ENCODE peak calls at places on chromosomes 1 and 21, in seven cellular contexts. J, X, Q, G, T, U and W are unnamed samples.

GRCh38 chr1:15262003-15262377 is 15.0 kb downstream of the FHAD1 start:
- DNase-seq in J (no peak), X (no peak), Q (no peak), G (no peak), T (no peak), U (no peak), W (no peak)

GRCh38 chr1:71787699-71788098 is 494.6 kb downstream of the NEGR1 start:
- DNase-seq in J (no peak), X (peak; percentile 36), Q (no peak), G (no peak), T (no peak), U (no peak), W (no peak)

GRCh38 chr1:226990133-226990716 is 50.1 kb downstream of the COQ8A start:
- DNase-seq in J (peak; percentile 83), X (peak; percentile 42), Q (no peak), G (peak; percentile 69), T (peak; percentile 68), U (peak; percentile 51), W (no peak)

GRCh38 chr1:119768778-119769177 is at the start of gene HMGCS2:
- DNase-seq in J (no peak), X (no peak), Q (no peak), G (peak; percentile 70), T (no peak), U (no peak), W (no peak)

GRCh38 chr1:62951441-62951840 is 167.5 kb downstream of the ATG4C start:
- DNase-seq in J (no peak), X (no peak), Q (no peak), G (no peak), T (no peak), U (no peak), W (no peak)

GRCh38 chr1:96059736-96060135 is 661.8 kb upstream of the PTBP2 start:
- DNase-seq in J (no peak), X (no peak), Q (no peak), G (no peak), T (no peak), U (no peak), W (no peak)

GRCh38 chr1:225849905-225850304 is 32.3 kb downstream of the TMEM63A start:
- DNase-seq in J (peak; percentile 66), X (peak; percentile 10), Q (no peak), G (no peak), T (peak; percentile 80), U (peak; percentile 58), W (no peak)

GRCh38 chr21:30710499-30710898 is 8.1 kb downstream of the KRTAP21-3 start:
- DNase-seq in J (peak; percentile 43), X (no peak), Q (no peak), G (no peak), T (no peak), U (no peak), W (no peak)

GRCh38 chr1:199747984-199748383 is 279.5 kb upstream of the NR5A2 start:
- DNase-seq in J (no peak), X (no peak), Q (no peak), G (peak; percentile 16), T (no peak), U (no peak), W (no peak)

GRCh38 chr1:98556521-98557158 is 104.9 kb upstream of the SNX7 start:
- DNase-seq in J (no peak), X (peak; percentile 29), Q (no peak), G (peak; percentile 32), T (no peak), U (no peak), W (peak; percentile 12)

GRCh38 chr1:26412180-26412840 is 1.7 kb downstream of the LIN28A start:
- DNase-seq in J (no peak), X (no peak), Q (no peak), G (no peak), T (no peak), U (no peak), W (no peak)

GRCh38 chr1:182002570-182002969 is 58.9 kb downstream of the ZNF648 start:
- DNase-seq in J (no peak), X (no peak), Q (no peak), G (no peak), T (no peak), U (no peak), W (no peak)

GRCh38 chr1:182004601-182005000 is 56.9 kb downstream of the ZNF648 start:
- DNase-seq in J (no peak), X (no peak), Q (no peak), G (no peak), T (no peak), U (no peak), W (no peak)

GRCh38 chr1:181998858-181999257 is 62.7 kb downstream of the ZNF648 start:
- DNase-seq in J (no peak), X (no peak), Q (no peak), G (no peak), T (no peak), U (no peak), W (no peak)

GRCh38 chr1:182003025-182003725 is 58.3 kb downstream of the ZNF648 start:
- DNase-seq in J (no peak), X (no peak), Q (no peak), G (no peak), T (no peak), U (no peak), W (no peak)

GRCh38 chr1:182003953-182004586 is 57.4 kb downstream of the ZNF648 start:
- DNase-seq in J (no peak), X (no peak), Q (no peak), G (no peak), T (no peak), U (no peak), W (no peak)
- TF ChIP-seq CTCF in J (no peak), X (no peak), Q (no peak), G (no peak), T (no peak), U (no peak), W (no peak)

GRCh38 chr21:45542242-45542666 is at the start of gene SLC19A1:
- DNase-seq in J (peak; percentile 75), X (peak; percentile 66), Q (no peak), G (peak; percentile 88), T (peak; percentile 84), U (peak; percentile 54), W (peak; percentile 96)
- TF ChIP-seq CTCF in J (peak; percentile 35), X (no peak), Q (peak; percentile 44), G (peak; percentile 11), T (peak; percentile 40), U (no peak), W (peak; percentile 37)

DNA sequence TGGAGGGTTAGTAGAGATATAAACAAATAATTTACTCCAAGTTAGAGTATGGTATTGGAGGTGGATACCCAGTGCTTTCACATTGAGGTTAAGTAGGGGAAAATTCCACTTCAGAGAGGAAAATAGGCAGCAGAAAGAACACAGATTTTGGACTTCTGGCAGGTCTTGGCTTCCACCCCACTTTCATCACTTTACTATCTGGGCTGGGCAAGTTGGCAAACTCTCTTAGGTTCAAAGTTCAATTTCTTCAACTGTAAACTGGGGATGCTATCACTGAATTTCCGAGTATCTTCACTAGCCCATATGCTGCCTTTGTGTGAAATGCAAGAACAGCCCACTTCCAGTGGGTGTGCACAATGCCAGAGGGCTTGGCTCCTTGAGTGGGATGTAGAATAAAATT is 214.9 kb downstream of the GABPA start:
- DNase-seq in J (no peak), X (no peak), Q (no peak), G (no peak), T (no peak), U (no peak), W (no peak)
- TF ChIP-seq CTCF in J (no peak), X (no peak), Q (no peak), G (no peak), T (no peak), U (no peak), W (no peak)

GRCh38 chr1:24778141-24778540 is 32.9 kb downstream of the CLIC4 start:
- DNase-seq in J (no peak), X (no peak), Q (no peak), G (no peak), T (no peak), U (no peak), W (no peak)

GRCh38 chr1:24783713-24784112 is 38.5 kb downstream of the CLIC4 start:
- DNase-seq in J (no peak), X (no peak), Q (no peak), G (no peak), T (no peak), U (no peak), W (no peak)

GRCh38 chr1:24776821-24777220 is 31.6 kb downstream of the CLIC4 start:
- DNase-seq in J (no peak), X (no peak), Q (no peak), G (no peak), T (no peak), U (no peak), W (no peak)

GRCh38 chr1:24782689-24783088 is 37.4 kb downstream of the CLIC4 start:
- DNase-seq in J (no peak), X (no peak), Q (no peak), G (no peak), T (no peak), U (no peak), W (no peak)

GRCh38 chr1:24779689-24780464 is 34.6 kb downstream of the CLIC4 start:
- DNase-seq in J (no peak), X (no peak), Q (no peak), G (no peak), T (no peak), U (no peak), W (no peak)
- TF ChIP-seq CTCF in J (no peak), X (no peak), Q (no peak), G (peak; percentile 6), T (no peak), U (no peak), W (no peak)

GRCh38 chr1:232260045-232260444 is 369.9 kb downstream of the SIPA1L2 start:
- DNase-seq in J (no peak), X (no peak), Q (no peak), G (no peak), T (no peak), U (no peak), W (no peak)
- TF ChIP-seq CTCF in J (no peak), X (no peak), Q (no peak), G (no peak), T (no peak), U (no peak), W (no peak)

GRCh38 chr1:7518411-7518810 is 252.7 kb upstream of the VAMP3 start:
- DNase-seq in J (no peak), X (no peak), Q (no peak), G (no peak), T (no peak), U (no peak), W (no peak)

GRCh38 chr1:7519861-7520408 is 251.2 kb upstream of the VAMP3 start:
- DNase-seq in J (peak; percentile 16), X (no peak), Q (no peak), G (no peak), T (no peak), U (no peak), W (no peak)

GRCh38 chr1:7521803-7522202 is 249.3 kb upstream of the VAMP3 start:
- DNase-seq in J (no peak), X (no peak), Q (no peak), G (no peak), T (no peak), U (no peak), W (no peak)

GRCh38 chr1:7519181-7519860 is 251.8 kb upstream of the VAMP3 start:
- DNase-seq in J (no peak), X (no peak), Q (no peak), G (no peak), T (no peak), U (no peak), W (no peak)

GRCh38 chr1:7520496-7520895 is 250.6 kb upstream of the VAMP3 start:
- DNase-seq in J (no peak), X (no peak), Q (no peak), G (no peak), T (no peak), U (no peak), W (no peak)
- TF ChIP-seq CTCF in J (no peak), X (no peak), Q (no peak), G (no peak), T (no peak), U (no peak), W (no peak)